ENCODE peak calls at places on chromosomes 13 and 19, in six cellular contexts. D is T-helper 2 cell; Z is activated CD4-positive, alpha-beta T cell treated with anti-CD3 and anti-CD28 coated beads for 48 hours; Y is T-cell; W is EH; U is midbrain. K is an unnamed sample.

GRCh38 chr13:108003626-108004025 is 211.7 kb downstream of the LIG4 start:
- DNase-seq in U (no peak), W (no peak), Z (no peak), Y (no peak), D (no peak), K (no peak)

GRCh38 chr19:18118420-18119242 is 21.1 kb downstream of the MAST3 start:
- DNase-seq in W (peak), D (no peak), Y (no peak), Z (no peak), U (peak), K (no peak)

GRCh38 chr13:42788601-42789000 is 7.2 kb downstream of the FAM216B start:
- DNase-seq in D (no peak), Y (no peak), W (peak), U (no peak), Z (no peak), K (no peak)

GRCh38 chr19:29271911-29272310 is 59.0 kb upstream of the UQCRFS1 start:
- DNase-seq in U (no peak), D (no peak), Y (no peak), Z (no peak), W (no peak), K (no peak)

GRCh38 chr19:6590458-6591319 is at the start of gene CD70:
- DNase-seq in Y (peak), D (peak), W (no peak), U (no peak), Z (peak), K (peak)

GRCh38 chr13:37047032-37047431 is 12.5 kb downstream of the SUPT20H start:
- DNase-seq in W (no peak), Y (no peak), Z (no peak), U (no peak), D (no peak), K (no peak)

GRCh38 chr19:55109527-55110291 is 7.7 kb downstream of the PPP1R12C start:
- DNase-seq in W (no peak), Y (no peak), Z (no peak), D (no peak), U (no peak), K (no peak)

GRCh38 chr13:102690883-102691282 is 4.0 kb downstream of the METTL21C start:
- DNase-seq in Z (no peak), D (no peak), W (no peak), Y (no peak), U (no peak), K (no peak)

GRCh38 chr19:12270854-12271253 is 23.8 kb downstream of the ZNF44 start:
- DNase-seq in W (no peak), Z (no peak), D (no peak), Y (no peak), U (no peak), K (no peak)

GRCh38 chr19:2555422-2556220 is 79.7 kb downstream of the GADD45B start:
- DNase-seq in Y (no peak), U (no peak), D (no peak), Z (no peak), W (no peak), K (no peak)

GRCh38 chr13:109629737-109630136 is 156.6 kb downstream of the IRS2 start:
- DNase-seq in D (no peak), W (no peak), Z (no peak), U (no peak), Y (no peak), K (no peak)

GRCh38 chr19:49932041-49932451 is 2.7 kb upstream of the NUP62 start:
- DNase-seq in D (no peak), U (no peak), Y (no peak), W (no peak), Z (no peak), K (no peak)

GRCh38 chr13:99446242-99446641 is 55.0 kb upstream of the TM9SF2 start:
- DNase-seq in W (no peak), Y (no peak), Z (no peak), U (no peak), D (no peak), K (peak)

GRCh38 chr13:39892731-39893293 is 237.3 kb downstream of the COG6 start:
- DNase-seq in U (no peak), W (peak), Z (peak), Y (peak), D (no peak), K (no peak)

GRCh38 chr19:13692096-13692495 is 72.2 kb upstream of the MRI1 start:
- DNase-seq in D (no peak), Y (no peak), U (peak), Z (no peak), W (peak), K (peak)

GRCh38 chr19:3665681-3666544 is 34.4 kb downstream of the PIP5K1C start:
- DNase-seq in Z (peak), U (peak), Y (peak), W (peak), D (peak), K (peak)

K was measured in cerebellar cortex.